ENCODE peak calls at places on chromosomes 7 and 10, in six cellular contexts. R is SK-N-SH, J is tibial nerve, X is transverse colon, Y is A549, D is K562. T is an unnamed sample. For H3K4me1, the result is how much of the 10 kb centered on the place peaks cover.

GRCh38 chr7:74269757-74270277 is 15.6 kb upstream of the RFC2 start:
- DNase-seq in Y (peak), J (no peak), D (peak), R (peak), X (peak), T (peak)

GRCh38 chr7:81604075-81604807 is 165.6 kb downstream of the HGF start:
- DNase-seq in X (no peak), R (no peak), Y (no peak), J (no peak), D (no peak), T (no peak)

GRCh38 chr7:6886198-6886597 is 60.1 kb upstream of the CCZ1B start:
- DNase-seq in X (no peak), Y (no peak), J (no peak), R (no peak), D (no peak), T (no peak)

GRCh38 chr10:36254191-36254590 is 612.1 kb upstream of the FZD8 start:
- DNase-seq in R (no peak), D (no peak), J (peak), Y (no peak), X (peak), T (peak)

GRCh38 chr10:112554263-112554662 is 107.2 kb downstream of the VTI1A start:
- DNase-seq in D (no peak), J (no peak), R (no peak), X (no peak), Y (no peak), T (no peak)

GRCh38 chr10:63456437-63457210 is 9.2 kb downstream of the JMJD1C start:
- DNase-seq in X (no peak), D (no peak), Y (no peak), J (no peak), R (no peak), T (no peak)

GRCh38 chr10:117197189-117197588 is at the start of gene KCNK18:
- DNase-seq in D (no peak), Y (no peak), R (no peak), X (no peak), J (no peak), T (no peak)

GRCh38 chr10:6885284-6885683 is 305.2 kb upstream of the PRKCQ start:
- DNase-seq in Y (no peak), R (no peak), X (no peak), D (no peak), J (no peak), T (no peak)

GRCh38 chr10:3095373-3096139 is 28.2 kb downstream of the PFKP start:
- DNase-seq in J (no peak), R (no peak), X (peak), Y (peak), D (peak), T (no peak)

GRCh38 chr7:143042821-143043271 is 9.3 kb upstream of the OR6V1 start:
- DNase-seq in Y (no peak), D (no peak), J (no peak), X (no peak), R (no peak), T (no peak)

GRCh38 chr7:131108212-131108980 is 219.3 kb upstream of the MKLN1 start:
- DNase-seq in X (peak), J (no peak), R (no peak), Y (no peak), D (no peak), T (no peak)

GRCh38 chr10:88971668-88972067 is 18.9 kb upstream of the FAS start:
- DNase-seq in D (no peak), Y (no peak), R (no peak), J (no peak), X (no peak), T (no peak)

GRCh38 chr10:97336446-97336845 is 1.9 kb upstream of the FRAT2 start:
- DNase-seq in R (no peak), D (no peak), J (no peak), X (no peak), Y (no peak), T (no peak)

GRCh38 chr10:106714734-106715368 is 449.7 kb downstream of the SORCS1 start:
- DNase-seq in R (peak), J (no peak), Y (no peak), X (no peak), D (no peak), T (no peak)

GRCh38 chr10:46292573-46293023 is 5.8 kb downstream of the ANTXRL start:
- DNase-seq in R (no peak), D (no peak), Y (no peak), J (no peak), X (peak), T (no peak)

GRCh38 chr10:44860811-44861751 is 50.1 kb upstream of the TMEM72 start:
- DNase-seq in J (no peak), R (no peak), X (no peak), D (no peak), Y (no peak), T (peak)

GRCh38 chr10:129102906-129103693 is 363.9 kb upstream of the MGMT start:
- DNase-seq in J (no peak), X (no peak), R (no peak), D (no peak), Y (no peak), T (no peak)

GRCh38 chr10:101189461-101190401 is 39.5 kb downstream of the LBX1 start:
- DNase-seq in J (no peak), X (no peak), Y (no peak), R (no peak), D (no peak), T (no peak)

GRCh38 chr7:1458676-1459511 is at the start of gene MICALL2:
- DNase-seq in D (peak), J (peak), R (peak), Y (peak), X (peak), T (peak)

GRCh38 chr7:10022957-10023356 is 950.7 kb upstream of the PHF14 start:
- DNase-seq in Y (no peak), X (no peak), R (peak), J (no peak), D (no peak), T (no peak)
- TF ChIP-seq CTCF in Y (no peak), X (no peak), R (no peak), J (peak), D (no peak), T (peak)

GRCh38 chr7:17206354-17206905 is 92.0 kb upstream of the AHR start:
- DNase-seq in J (no peak), R (no peak), D (peak), X (peak), Y (peak), T (peak)
- TF ChIP-seq EP300 in J (no peak), R (no peak), D (no peak), X (no peak), Y (peak), T (no peak)

GRCh38 chr7:101108330-101108857 is 18.5 kb upstream of the SERPINE1 start:
- DNase-seq in X (no peak), J (no peak), D (no peak), R (no peak), Y (no peak), T (no peak)

GRCh38 chr7:101112233-101112632 is 14.7 kb upstream of the SERPINE1 start:
- DNase-seq in X (no peak), J (no peak), R (no peak), D (no peak), Y (no peak), T (no peak)

GRCh38 chr7:101108961-101109360 is 17.9 kb upstream of the SERPINE1 start:
- DNase-seq in Y (peak), J (no peak), X (no peak), R (peak), D (no peak), T (no peak)

GRCh38 chr7:101111261-101111660 is 15.6 kb upstream of the SERPINE1 start:
- DNase-seq in Y (no peak), J (no peak), D (no peak), R (no peak), X (no peak), T (no peak)

DNA sequence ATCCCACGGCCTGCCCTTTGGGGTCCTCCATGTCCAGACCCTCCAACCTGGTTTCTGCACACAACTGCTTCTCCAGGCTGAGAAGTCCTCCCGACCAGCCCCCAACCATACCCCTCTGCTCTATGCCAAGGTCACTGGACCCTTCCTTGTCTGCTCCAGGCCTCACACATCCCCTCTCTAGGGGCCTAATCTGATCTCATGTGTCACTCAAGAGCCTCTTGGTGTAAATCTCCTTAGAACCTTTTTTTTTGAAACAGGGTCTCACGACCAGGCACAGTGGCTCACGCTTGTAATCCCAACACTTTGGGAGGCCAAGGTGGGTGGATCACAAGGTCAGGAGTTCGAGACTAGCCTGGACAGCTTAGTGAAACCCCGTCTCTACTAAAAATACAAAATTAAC is 17.5 kb upstream of the SERPINE1 start:
- DNase-seq in X (no peak), Y (no peak), D (no peak), J (no peak), R (no peak), T (no peak)
- H3K4me1 ChIP-seq in X (under half), Y (under half), D (under half), J (under half), R (under half), T (under half)

DNA sequence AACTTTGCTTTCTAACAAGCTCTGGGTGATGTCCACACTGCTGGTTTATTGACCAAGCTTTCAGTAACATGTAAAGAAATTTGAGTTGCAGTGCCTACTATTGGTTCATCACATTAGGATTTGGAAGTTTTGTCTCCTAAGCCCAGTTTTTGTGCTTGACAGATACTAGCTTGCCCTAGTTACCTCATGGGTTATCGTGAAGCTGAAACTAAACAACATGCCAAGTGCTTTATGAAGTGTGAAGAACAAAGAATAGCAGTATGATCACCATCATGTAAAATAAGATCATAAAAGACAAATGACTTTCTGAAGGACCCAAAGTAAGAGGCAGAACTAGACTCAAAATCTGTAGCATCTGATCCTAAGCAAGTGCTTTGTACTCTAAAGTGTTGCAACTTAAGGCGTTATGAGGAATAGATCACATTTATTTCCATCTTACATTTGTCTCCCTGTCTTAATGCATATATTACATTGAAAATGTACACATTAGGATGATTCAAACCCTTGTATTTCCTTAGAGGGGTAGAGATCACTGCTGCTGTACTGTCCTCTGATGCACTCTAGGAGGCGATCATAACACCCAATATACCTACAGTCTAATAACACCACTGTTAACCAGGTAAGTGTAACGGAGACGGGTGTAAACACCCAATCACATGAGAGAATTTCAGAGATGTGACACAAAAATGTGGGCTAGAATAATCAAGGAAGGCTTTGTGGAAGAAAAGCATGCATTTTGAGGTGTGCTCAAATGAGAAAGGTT is 71.3 kb downstream of the NRCAM start:
- DNase-seq in D (peak), Y (no peak), R (no peak), J (no peak), X (no peak), T (no peak)
- TF ChIP-seq CTCF in D (peak), Y (peak), R (peak), J (no peak), X (no peak), T (no peak)

DNA sequence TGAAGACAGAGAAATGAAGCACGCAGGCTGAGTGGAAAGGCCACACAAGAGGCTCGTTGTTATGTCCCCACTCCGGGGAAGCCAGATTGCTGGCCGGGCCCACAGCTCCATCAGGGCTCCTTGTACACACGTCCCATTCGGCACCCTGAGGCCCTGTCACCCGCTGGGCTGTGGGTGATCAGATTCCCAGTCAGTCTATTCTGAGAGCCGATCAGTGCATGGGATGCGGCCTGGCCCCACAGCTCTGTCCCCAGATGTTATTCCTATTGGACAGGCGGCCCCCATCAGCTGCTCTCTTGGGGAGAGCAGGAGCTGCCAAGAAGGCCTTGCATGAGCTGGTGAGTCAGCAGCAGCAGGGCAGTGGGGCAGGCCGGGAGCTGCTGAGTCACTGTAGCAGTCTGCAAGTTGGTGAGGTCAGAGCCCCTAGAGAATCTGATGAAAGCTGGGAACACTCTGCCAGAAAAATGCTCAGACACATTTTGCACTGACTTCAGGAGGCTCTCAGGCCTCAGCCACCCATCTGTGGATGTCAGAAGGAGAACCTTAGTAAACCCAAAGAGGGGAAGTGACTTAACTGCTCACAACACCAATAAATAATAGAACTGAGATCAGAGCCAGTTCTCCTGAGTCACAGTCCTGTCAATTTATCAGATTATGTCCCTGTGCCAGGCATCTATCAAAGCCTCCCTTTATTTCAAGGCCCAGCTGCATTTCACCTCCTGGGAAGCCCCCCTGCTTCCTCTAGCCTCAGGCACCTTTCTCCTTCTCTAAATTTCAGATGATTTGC is 9.4 kb upstream of the PSAP start:
- DNase-seq in D (peak), J (peak), R (peak), X (peak), Y (peak), T (peak)
- TF ChIP-seq EP300 in D (peak), J (peak), R (peak), X (no peak), Y (peak), T (peak)

GRCh38 chr10:22649390-22649841 is 65.0 kb downstream of the PIP4K2A start:
- DNase-seq in D (no peak), J (no peak), X (no peak), Y (no peak), R (no peak), T (no peak)

GRCh38 chr10:22649977-22650376 is 64.4 kb downstream of the PIP4K2A start:
- DNase-seq in X (no peak), J (no peak), D (no peak), R (no peak), Y (no peak), T (no peak)

GRCh38 chr10:22646291-22646926 is 68.0 kb downstream of the PIP4K2A start:
- DNase-seq in D (no peak), R (no peak), Y (no peak), X (no peak), J (no peak), T (no peak)

GRCh38 chr10:22648547-22648961 is 65.8 kb downstream of the PIP4K2A start:
- DNase-seq in X (no peak), J (no peak), D (no peak), Y (no peak), R (no peak), T (no peak)

GRCh38 chr10:22647244-22647643 is 67.1 kb downstream of the PIP4K2A start:
- DNase-seq in R (no peak), Y (no peak), X (no peak), J (no peak), D (no peak), T (no peak)
- H3K4me1 ChIP-seq in R (under half), Y (under half), X (under half), J (under half), D (under half), T (under half)

GRCh38 chr7:117043051-117043546 is 89.8 kb downstream of the ST7 start:
- DNase-seq in X (no peak), J (no peak), D (no peak), Y (no peak), R (no peak), T (no peak)

GRCh38 chr7:117044664-117045063 is 91.4 kb downstream of the ST7 start:
- DNase-seq in R (no peak), Y (no peak), J (no peak), D (no peak), X (no peak), T (no peak)

GRCh38 chr7:117041822-117042221 is 88.5 kb downstream of the ST7 start:
- DNase-seq in D (no peak), Y (no peak), X (no peak), R (no peak), J (no peak), T (no peak)

GRCh38 chr7:117038408-117038807 is 85.1 kb downstream of the ST7 start:
- DNase-seq in D (no peak), X (no peak), R (no peak), J (no peak), Y (no peak), T (no peak)

DNA sequence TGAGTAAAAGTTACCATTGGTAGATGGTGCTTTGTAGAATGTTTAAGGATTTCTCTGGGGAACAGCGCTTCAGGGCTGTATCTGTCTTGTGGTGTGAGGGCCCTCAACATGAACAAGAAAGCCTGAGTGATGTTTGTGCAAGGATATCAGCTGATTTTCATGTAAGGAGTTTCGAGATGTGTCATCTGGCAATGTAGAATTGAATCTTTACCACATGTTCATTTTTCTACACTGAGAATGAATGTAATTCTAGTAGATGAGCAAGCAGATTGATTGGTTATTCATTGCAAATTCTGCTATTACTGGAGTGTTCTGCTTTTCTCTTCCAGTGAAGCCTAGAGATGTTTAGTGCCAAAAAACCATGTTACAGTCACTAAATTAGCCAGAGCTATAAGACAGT is 87.7 kb downstream of the ST7 start:
- DNase-seq in J (no peak), Y (no peak), R (no peak), D (no peak), X (no peak), T (no peak)
- TF ChIP-seq CTCF in J (no peak), Y (no peak), R (no peak), D (no peak), X (no peak), T (no peak)

DNA sequence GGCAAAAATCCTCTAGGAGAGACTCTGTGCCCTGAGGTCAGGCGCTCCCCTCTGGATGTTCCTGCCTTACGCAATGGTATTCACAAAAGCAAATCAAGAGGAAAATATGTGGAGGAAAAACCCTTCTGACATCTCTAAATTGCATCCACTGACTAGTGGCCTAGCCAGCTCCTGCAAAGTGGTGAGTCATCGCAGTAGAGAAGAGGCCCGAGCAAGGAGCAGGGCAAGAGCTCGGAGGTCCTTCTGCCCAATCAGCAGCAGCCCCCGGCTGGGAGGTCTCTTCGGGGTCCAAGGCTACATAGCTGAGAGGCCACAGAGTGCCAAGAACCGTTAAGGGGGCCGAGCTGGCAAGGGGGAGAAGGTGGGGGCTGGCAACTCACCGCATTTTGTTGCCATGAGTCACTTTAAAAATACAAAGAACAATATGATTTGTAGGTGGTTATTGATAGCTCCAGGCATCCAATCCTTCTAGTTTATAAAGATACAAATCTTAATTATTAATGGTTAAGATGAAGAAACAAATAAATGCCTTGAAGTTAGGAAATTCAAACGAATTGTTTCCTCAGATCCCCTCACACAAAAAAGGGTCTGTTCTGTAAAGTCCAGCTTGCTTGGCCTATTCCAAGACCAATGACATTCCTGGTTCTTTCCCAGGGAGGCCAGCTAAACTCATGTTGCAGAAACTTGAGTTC is 161.6 kb downstream of the PKD1L1 start:
- DNase-seq in D (no peak), X (peak), J (peak), R (no peak), Y (peak), T (no peak)
- TF ChIP-seq EP300 in D (no peak), X (no peak), J (peak), R (peak), Y (peak), T (no peak)

GRCh38 chr7:150744041-150744656 is 6.9 kb downstream of the GIMAP5 start:
- DNase-seq in X (no peak), D (no peak), Y (no peak), J (no peak), R (no peak), T (no peak)
- H3K4me1 ChIP-seq in X (under half), D (under half), Y (under half), J (under half), R (under half), T (under half)

GRCh38 chr10:77768046-77768445 is 130.4 kb upstream of the KCNMA1 start:
- DNase-seq in R (no peak), X (no peak), Y (no peak), J (no peak), D (no peak), T (no peak)
- TF ChIP-seq CTCF in R (no peak), X (no peak), Y (no peak), J (no peak), D (no peak), T (no peak)